ENCODE peak calls at places on chromosomes 6 and 20, in five cellular contexts. I is T47D, U is colonic mucosa, Q is fibroblast of the aortic adventitia, L is cardiac muscle cell. C is an unnamed sample.

GRCh38 chr6:18343741-18344140 is 43.4 kb upstream of the RNF144B start:
- DNase-seq in I (no peak), U (no peak), Q (peak), L (peak), C (no peak)

GRCh38 chr6:125781307-125781868 is 9.4 kb upstream of the NCOA7 start:
- DNase-seq in I (no peak), U (no peak), Q (peak), L (peak), C (no peak)

GRCh38 chr6:12602342-12602741 is 114.2 kb upstream of the PHACTR1 start:
- DNase-seq in I (peak), U (no peak), Q (peak), L (peak), C (no peak)

GRCh38 chr20:8534368-8534767 is 402.3 kb downstream of the PLCB1 start:
- DNase-seq in I (peak), U (no peak), Q (no peak), L (no peak), C (no peak)

GRCh38 chr6:8674088-8674487 is 238.7 kb upstream of the SLC35B3 start:
- DNase-seq in I (no peak), U (no peak), Q (no peak), L (no peak), C (no peak)

GRCh38 chr6:64811145-64811544 is 895.9 kb downstream of the EYS start:
- DNase-seq in I (no peak), U (no peak), Q (no peak), L (peak), C (no peak)

GRCh38 chr6:11093065-11093590 is 506 bp upstream of the SMIM13 start:
- DNase-seq in I (no peak), U (peak), Q (no peak), L (no peak), C (peak)

GRCh38 chr20:58816051-58816450 is 34.7 kb downstream of the GNAS-AS1 start:
- DNase-seq in I (no peak), U (no peak), Q (no peak), L (no peak), C (no peak)

GRCh38 chr6:163369122-163369521 is 45.4 kb upstream of the QKI start:
- DNase-seq in I (no peak), U (no peak), Q (no peak), L (peak), C (no peak)

GRCh38 chr20:4060856-4061440 is 45.6 kb upstream of the RNF24 start:
- DNase-seq in I (no peak), U (no peak), Q (no peak), L (no peak), C (no peak)

GRCh38 chr20:43923917-43924316 is 9.3 kb downstream of the TOX2 start:
- DNase-seq in I (no peak), U (no peak), Q (no peak), L (no peak), C (no peak)

C was measured in GM12891.